ENCODE peak calls at places on chromosomes 16 and 17, in nine cellular contexts. K is fibroblast of mammary gland; A is activated CD4-positive, alpha-beta memory T cell treated with anti-CD3 and anti-CD28 coated beads, Interleukin-2, amount 10 ng/mL, durations not matched to agents 7 days and 5 days; M is neural crest cell; W is transverse colon; I is NCI-H146; P is A172; Q is colonic mucosa; N is AG09309. B is an unnamed sample.

GRCh38 chr17:31538080-31538762 is 146.7 kb downstream of the RAB11FIP4 start:
- DNase-seq in K (no peak), A (no peak), M (no peak), W (peak; percentile 66), I (no peak), P (no peak), Q (no peak), N (no peak), B (peak; percentile 62)

GRCh38 chr16:9489823-9490467 is 398.5 kb downstream of the HAPSTR1 start:
- DNase-seq in K (no peak), A (no peak), M (no peak), W (peak; percentile 36), I (no peak), P (no peak), Q (no peak), N (no peak), B (peak; percentile 79)

GRCh38 chr16:71216714-71217113 is 13.8 kb downstream of the HYDIN start:
- DNase-seq in K (no peak), A (no peak), M (no peak), W (no peak), I (peak; percentile 6), P (no peak), Q (no peak), N (no peak), B (no peak)

GRCh38 chr17:75900691-75901533 is 3.8 kb downstream of the MRPL38 start:
- DNase-seq in K (no peak), A (no peak), M (no peak), W (no peak), I (no peak), P (no peak), Q (no peak), N (no peak), B (no peak)

GRCh38 chr17:51120357-51120738 is 320 bp downstream of the SPAG9 start:
- DNase-seq in K (no peak), A (no peak), M (peak; percentile 55), W (peak; percentile 60), I (peak; percentile 66), P (no peak), Q (peak; percentile 56), N (no peak), B (peak; percentile 58)

GRCh38 chr17:46885956-46886663 is 34.7 kb downstream of the WNT9B start:
- DNase-seq in K (no peak), A (no peak), M (no peak), W (no peak), I (no peak), P (no peak), Q (no peak), N (no peak), B (no peak)

GRCh38 chr16:31513126-31513525 is 4.9 kb upstream of the RUSF1 start:
- DNase-seq in K (peak; percentile 49), A (no peak), M (no peak), W (no peak), I (no peak), P (peak; percentile 63), Q (no peak), N (peak; percentile 49), B (no peak)

GRCh38 chr17:7930841-7931631 is 710 bp downstream of the TRAPPC1 start:
- DNase-seq in K (no peak), A (no peak), M (no peak), W (no peak), I (peak; percentile 37), P (no peak), Q (no peak), N (no peak), B (no peak)

GRCh38 chr17:14488958-14489550 is 188.2 kb downstream of the HS3ST3B1 start:
- DNase-seq in K (no peak), A (no peak), M (no peak), W (no peak), I (no peak), P (no peak), Q (no peak), N (no peak), B (no peak)

GRCh38 chr17:40547079-40547784 is 18.0 kb downstream of the CCR7 start:
- DNase-seq in K (no peak), A (peak; percentile 57), M (no peak), W (peak; percentile 13), I (peak; percentile 99), P (no peak), Q (no peak), N (no peak), B (no peak)

GRCh38 chr16:70674221-70675014 is 11.4 kb downstream of the MTSS2 start:
- DNase-seq in K (no peak), A (no peak), M (no peak), W (no peak), I (no peak), P (no peak), Q (no peak), N (no peak), B (no peak)

GRCh38 chr16:56263711-56264608 is 72.7 kb downstream of the GNAO1 start:
- DNase-seq in K (no peak), A (no peak), M (peak; percentile 22), W (no peak), I (peak; percentile 58), P (no peak), Q (no peak), N (no peak), B (no peak)

GRCh38 chr17:83190601-83191387 is 111.4 kb downstream of the METRNL start:
- DNase-seq in K (no peak), A (peak; percentile 9), M (no peak), W (no peak), I (no peak), P (no peak), Q (peak; percentile 15), N (no peak), B (no peak)

GRCh38 chr17:51298508-51299371 is 38.4 kb downstream of the UTP18 start:
- DNase-seq in K (peak; percentile 54), A (no peak), M (peak; percentile 14), W (no peak), I (peak; percentile 30), P (peak; percentile 32), Q (no peak), N (no peak), B (peak; percentile 14)

GRCh38 chr17:49381033-49381432 is 19.0 kb upstream of the ZNF652 start:
- DNase-seq in K (no peak), A (no peak), M (no peak), W (no peak), I (no peak), P (no peak), Q (no peak), N (no peak), B (peak; percentile 12)

GRCh38 chr17:63635787-63636186 is 13.6 kb downstream of the MAP3K3 start:
- DNase-seq in K (no peak), A (no peak), M (no peak), W (no peak), I (no peak), P (no peak), Q (no peak), N (no peak), B (peak; percentile 29)

GRCh38 chr16:65869261-65869660 is 497.2 kb upstream of the CDH5 start:
- DNase-seq in K (no peak), A (no peak), M (no peak), W (no peak), I (no peak), P (no peak), Q (no peak), N (no peak), B (no peak)

GRCh38 chr17:76360461-76360860 is 6.7 kb upstream of the PRPSAP1 start:
- DNase-seq in K (no peak), A (no peak), M (no peak), W (no peak), I (no peak), P (no peak), Q (no peak), N (no peak), B (no peak)

GRCh38 chr17:79612468-79613194 is 1.8 kb upstream of the RBFOX3 start:
- DNase-seq in K (peak; percentile 35), A (peak; percentile 62), M (peak; percentile 71), W (peak; percentile 58), I (peak; percentile 33), P (peak; percentile 35), Q (peak; percentile 57), N (no peak), B (peak; percentile 35)

GRCh38 chr16:69428652-69429051 is 4.2 kb downstream of the CYB5B start:
- DNase-seq in K (no peak), A (no peak), M (no peak), W (no peak), I (no peak), P (no peak), Q (no peak), N (no peak), B (no peak)

GRCh38 chr17:28973414-28973813 is 22.1 kb upstream of the PHF12 start:
- DNase-seq in K (peak; percentile 41), A (no peak), M (no peak), W (no peak), I (no peak), P (peak; percentile 90), Q (no peak), N (no peak), B (peak; percentile 95)

GRCh38 chr17:7854078-7854777 is 638 bp upstream of the TMEM88 start:
- DNase-seq in K (no peak), A (peak; percentile 16), M (no peak), W (no peak), I (no peak), P (no peak), Q (no peak), N (no peak), B (no peak)

GRCh38 chr16:11744075-11744470 is 1.4 kb upstream of the TXNDC11 start:
- DNase-seq in K (no peak), A (no peak), M (no peak), W (no peak), I (no peak), P (no peak), Q (peak; percentile 18), N (no peak), B (no peak)

B was measured in thyroid gland.